ENCODE peak calls at places on chromosomes 11 and 22, in nine cellular contexts. F, P, S, I, B, E, T, A and Q are unnamed samples.

GRCh38 chr11:18013790-18014507 is 1.1 kb upstream of the SERGEF start:
- DNase-seq in P (peak), E (no peak), F (no peak), S (no peak), B (no peak), I (peak), A (no peak), T (no peak), Q (no peak)

GRCh38 chr11:86388198-86388597 is 13.5 kb downstream of the CCDC81 start:
- DNase-seq in B (no peak), A (no peak), E (no peak), I (no peak), F (no peak), S (no peak), T (no peak), P (no peak), Q (no peak)

GRCh38 chr11:70930215-70930614 is 322.2 kb downstream of the SHANK2 start:
- DNase-seq in B (no peak), I (no peak), E (no peak), P (no peak), F (no peak), A (no peak), T (no peak), S (no peak), Q (no peak)

GRCh38 chr11:118657238-118657637 is 22.2 kb downstream of the TREH start:
- DNase-seq in S (no peak), P (no peak), A (no peak), E (no peak), B (no peak), F (no peak), I (no peak), T (no peak), Q (no peak)

GRCh38 chr11:34356918-34357645 is 728 bp downstream of the ABTB2 start:
- DNase-seq in T (peak), A (no peak), F (peak), P (peak), S (peak), I (peak), B (peak), E (peak), Q (peak)

GRCh38 chr11:3153291-3153861 is 11.7 kb downstream of the OSBPL5 start:
- DNase-seq in P (no peak), I (no peak), S (no peak), T (peak), F (no peak), A (no peak), B (peak), E (no peak), Q (no peak)

GRCh38 chr11:126547691-126548090 is 192.2 kb downstream of the ST3GAL4 start:
- DNase-seq in B (no peak), T (no peak), I (no peak), E (no peak), S (no peak), F (no peak), P (no peak), A (no peak), Q (no peak)

GRCh38 chr22:19739448-19739895 is 16.1 kb downstream of the GP1BB start:
- DNase-seq in S (no peak), I (no peak), T (no peak), F (no peak), B (no peak), A (no peak), E (no peak), P (no peak), Q (no peak)

GRCh38 chr11:32426819-32427615 is 8.3 kb downstream of the WT1 start:
- DNase-seq in B (no peak), P (no peak), A (no peak), T (peak), E (no peak), F (peak), I (no peak), S (peak), Q (peak)

GRCh38 chr22:36546092-36546804 is 17.3 kb upstream of the EIF3D start:
- DNase-seq in T (peak), S (peak), A (no peak), P (peak), E (peak), B (no peak), I (peak), F (peak), Q (peak)

GRCh38 chr22:49160261-49161001 is 667.2 kb downstream of the BRD1 start:
- DNase-seq in P (no peak), S (no peak), A (no peak), E (no peak), T (no peak), I (no peak), B (no peak), F (no peak), Q (no peak)

DNA sequence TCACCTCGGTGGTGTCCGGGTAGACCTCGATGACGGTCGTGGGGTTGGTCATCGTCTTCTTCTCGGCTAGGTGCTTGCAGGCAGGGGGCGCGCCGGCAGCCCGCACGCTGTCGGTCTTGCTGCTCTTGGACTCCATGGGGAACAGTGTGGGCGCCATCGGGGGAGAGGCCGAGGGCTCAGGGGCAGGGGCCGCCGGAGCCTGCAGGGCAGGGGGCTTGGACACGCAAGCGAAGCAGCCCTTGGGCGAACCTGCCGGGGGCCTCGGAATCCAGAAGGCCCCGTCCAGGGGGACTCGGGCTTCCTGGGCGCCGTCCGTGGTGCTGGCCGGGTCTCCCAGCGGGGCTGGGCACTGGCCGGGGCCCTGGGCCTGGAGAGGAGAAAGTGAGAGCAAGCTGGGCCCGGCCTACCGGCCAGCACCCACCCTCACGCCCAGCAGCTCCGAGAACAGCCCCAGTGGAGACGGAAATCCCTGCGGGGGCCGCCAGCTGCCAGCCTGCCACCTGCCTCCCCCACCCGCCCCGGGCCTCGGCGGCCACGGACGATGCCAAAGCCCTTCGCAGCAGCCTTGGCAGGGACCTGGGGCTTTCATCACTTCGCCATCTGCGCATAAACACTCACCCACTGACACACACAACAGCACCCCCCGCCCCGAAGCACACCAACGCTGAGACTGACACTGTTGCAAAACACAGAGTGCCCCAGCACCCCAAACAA is 2.5 kb downstream of the IFITM10 start:
- DNase-seq in P (no peak), F (no peak), T (no peak), I (no peak), B (no peak), A (no peak), E (no peak), S (no peak), Q (peak)
- TF ChIP-seq CTCF in P (no peak), F (no peak), T (no peak), I (no peak), B (no peak), A (no peak), E (no peak), S (no peak), Q (no peak)

GRCh38 chr11:133041165-133041564 is 491.1 kb downstream of the OPCML start:
- DNase-seq in A (no peak), S (no peak), E (no peak), B (no peak), F (no peak), P (no peak), T (no peak), I (no peak), Q (no peak)
- TF ChIP-seq CTCF in A (no peak), S (no peak), E (no peak), B (no peak), F (no peak), P (no peak), T (no peak), I (no peak), Q (no peak)

DNA sequence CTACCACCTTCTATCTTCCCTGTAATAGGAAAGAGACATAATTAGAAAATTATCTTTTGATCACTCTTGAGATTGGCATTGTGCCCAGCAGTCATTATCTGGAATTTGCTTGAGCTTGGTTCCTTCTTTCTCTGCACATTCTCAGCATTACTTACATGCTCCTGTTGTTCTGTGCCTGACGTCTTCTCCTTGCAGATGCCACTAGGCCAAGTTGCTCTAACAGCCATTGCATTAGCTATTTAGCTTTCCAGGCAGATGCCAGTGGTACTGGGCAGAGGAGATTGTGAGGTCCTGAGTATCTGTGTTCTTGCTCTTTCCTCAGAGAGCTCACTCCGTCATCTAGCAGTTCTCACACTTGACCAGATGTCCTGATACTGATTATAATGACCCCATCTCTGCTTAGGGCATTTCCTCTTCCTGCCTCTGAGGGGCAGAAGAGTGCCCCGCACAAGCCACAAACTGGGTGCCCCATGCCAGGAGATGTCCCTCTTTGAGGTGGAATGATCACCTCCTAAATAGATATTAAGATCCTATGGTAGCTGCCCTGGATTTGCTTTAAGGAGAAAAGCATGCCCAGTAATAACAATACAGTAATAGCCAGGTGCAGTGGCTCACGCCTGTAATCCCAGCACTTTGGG is 30.7 kb downstream of the ARHGAP1 start:
- DNase-seq in F (no peak), T (no peak), I (peak), B (no peak), E (peak), P (peak), S (no peak), A (no peak), Q (no peak)
- TF ChIP-seq CTCF in F (peak), T (no peak), I (peak), B (peak), E (peak), P (peak), S (no peak), A (peak), Q (peak)

GRCh38 chr11:65574147-65574962 is 1.5 kb upstream of the EHBP1L1 start:
- DNase-seq in S (peak), E (peak), T (peak), A (peak), P (peak), I (peak), B (peak), F (peak), Q (peak)
- TF ChIP-seq CTCF in S (peak), E (peak), T (peak), A (peak), P (peak), I (peak), B (peak), F (peak), Q (peak)

DNA sequence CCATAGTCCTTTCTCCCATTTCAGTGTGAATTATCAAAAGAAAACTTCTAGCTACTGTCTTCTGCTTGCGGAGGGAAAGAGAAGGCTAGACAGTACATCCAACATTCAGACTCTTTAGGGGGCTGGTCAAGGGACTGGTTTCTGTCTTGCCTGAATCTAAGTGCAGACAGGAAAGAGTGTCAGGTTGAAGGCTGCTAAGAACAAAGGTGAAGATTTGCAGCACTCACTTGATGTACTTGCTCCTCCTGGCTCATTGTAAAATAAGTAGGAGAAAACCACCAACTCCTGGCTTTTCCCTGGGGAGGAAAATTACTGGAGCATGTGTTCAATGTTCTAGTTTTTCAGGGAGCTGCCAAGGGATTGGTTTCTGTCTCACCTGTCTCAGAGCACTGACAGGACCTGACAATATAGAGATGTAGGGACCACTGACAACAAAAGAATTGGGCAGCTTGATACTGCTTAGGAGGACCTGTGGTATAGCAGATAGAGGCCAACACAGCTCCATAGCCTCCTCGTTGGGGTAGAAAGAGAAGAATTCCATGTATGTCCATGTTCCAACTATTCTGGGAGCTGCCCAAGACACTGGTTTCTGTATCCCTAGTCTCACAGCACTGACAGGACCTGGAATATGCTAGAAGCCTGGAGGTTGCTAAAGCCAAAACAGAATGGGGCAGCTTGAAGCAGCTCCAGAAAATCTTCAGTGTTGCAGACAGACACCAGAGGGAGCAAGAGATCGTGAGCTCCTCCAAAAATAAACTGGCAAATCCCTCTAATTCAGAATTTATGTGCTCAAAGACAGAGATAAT is 39.7 kb upstream of the MMP12 start:
- DNase-seq in T (peak), I (peak), E (peak), B (no peak), A (no peak), F (no peak), P (peak), S (peak), Q (no peak)
- TF ChIP-seq CTCF in T (no peak), I (peak), E (peak), B (peak), A (peak), F (peak), P (no peak), S (no peak), Q (peak)

DNA sequence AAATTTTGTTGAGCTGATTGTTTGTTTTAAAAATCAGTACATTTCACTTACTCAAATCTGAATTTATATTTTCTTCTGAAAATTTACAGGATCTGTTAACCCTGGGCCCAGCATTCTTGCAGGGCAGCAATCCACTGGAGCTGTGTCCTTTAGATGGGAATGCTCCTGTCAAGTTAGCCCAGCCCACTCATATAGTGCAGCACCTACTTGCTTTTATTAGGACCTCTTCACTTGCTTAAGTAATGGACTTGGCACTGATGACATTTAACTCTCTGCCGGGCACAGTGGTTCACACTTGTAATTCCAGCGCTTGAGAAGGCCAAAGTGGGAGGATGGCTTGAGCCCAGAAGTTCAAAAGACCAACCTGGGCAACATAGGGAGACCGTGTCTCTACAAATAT is 89.6 kb downstream of the HSD17B12 start:
- DNase-seq in P (no peak), F (no peak), I (no peak), E (no peak), B (no peak), S (no peak), A (no peak), T (no peak), Q (no peak)
- TF ChIP-seq CTCF in P (no peak), F (no peak), I (no peak), E (no peak), B (no peak), S (no peak), A (no peak), T (no peak), Q (no peak)